ENCODE peak calls at places on chromosomes 3 and 15, in nine cellular contexts. U is WERI-Rb-1; A is stimulated activated CD4-positive, alpha-beta T cell treated with anti-CD3 and anti-CD28 coated beads, Interleukin-15, amount 100 ng/mL, for 48 hours; V is nephron progenitor cell; J is stimulated activated naive CD8-positive, alpha-beta T cell treated with anti-CD3 and anti-CD28 coated beads, Interleukin-15, Interleukin-2, amounts not matched to agents 100 U/mL and 50 U/mL, for 24 hours; W is EL; G is GM23248; B is NT2/D1; Z is activated T-cell treated with anti-CD3 and anti-CD28 coated beads for 24 hours. N is an unnamed sample.

GRCh38 chr3:193554790-193555189 is at the start of gene ATP13A4:
- DNase-seq in A (no peak), J (no peak), V (no peak), U (no peak), Z (no peak), B (no peak), W (no peak), G (no peak), N (no peak)

GRCh38 chr15:79635149-79635771 is 203.1 kb downstream of the MINAR1 start:
- DNase-seq in U (no peak), G (no peak), J (no peak), A (no peak), Z (no peak), V (no peak), W (no peak), B (no peak), N (no peak)

GRCh38 chr3:139037478-139037877 is 7.2 kb downstream of the PRR23C start:
- DNase-seq in J (no peak), V (no peak), G (no peak), U (no peak), W (no peak), Z (no peak), B (no peak), A (no peak), N (no peak)

GRCh38 chr15:71485094-71485693 is 325.2 kb upstream of the NR2E3 start:
- DNase-seq in W (peak; percentile 7), Z (no peak), G (no peak), V (no peak), A (no peak), U (peak; percentile 20), B (no peak), J (no peak), N (no peak)

GRCh38 chr15:41970456-41970855 is 1.9 kb downstream of the EHD4 start:
- DNase-seq in W (no peak), A (no peak), B (no peak), G (no peak), J (no peak), Z (no peak), U (no peak), V (no peak), N (no peak)

GRCh38 chr3:171383206-171384018 is 76.8 kb downstream of the TNIK start:
- DNase-seq in Z (no peak), J (no peak), V (no peak), A (no peak), U (no peak), B (no peak), W (peak; percentile 50), G (peak; percentile 74), N (no peak)

GRCh38 chr3:21017115-21017852 is 733.7 kb downstream of the ZNF385D start:
- DNase-seq in J (no peak), A (no peak), W (peak; percentile 4), U (peak; percentile 43), G (peak; percentile 4), Z (no peak), V (no peak), B (peak; percentile 23), N (no peak)

GRCh38 chr3:110815008-110815583 is 256.5 kb upstream of the NECTIN3 start:
- DNase-seq in V (no peak), B (no peak), W (peak; percentile 88), Z (no peak), J (no peak), A (no peak), G (peak; percentile 87), U (no peak), N (no peak)

GRCh38 chr3:36843065-36844051 is 79.0 kb upstream of the DCLK3 start:
- DNase-seq in B (peak; percentile 63), V (peak; percentile 27), Z (peak; percentile 29), A (peak; percentile 45), J (peak; percentile 73), G (peak; percentile 70), W (peak; percentile 13), U (peak; percentile 77), N (no peak)

N was measured in SIG-M5.